ENCODE peak calls at places on chromosome 16, in five cellular contexts. One of them, this sample, is unnamed.
A peak's percentile ranks its signal among the peaks of the same experiment; 100 is the strongest.

GRCh38 chr16:54239441-54239840 is 47.1 kb downstream of the IRX3 start:
- DNase-seq in heart left ventricle: peak; percentile 55
- DNase-seq in hepatocyte: no peak
- DNase-seq in testis: peak; percentile 52
- DNase-seq in progenitor cell of endocrine pancreas: no peak
- DNase-seq in this sample: no peak

GRCh38 chr16:81623365-81624102 is 155.6 kb upstream of the PLCG2 start:
- DNase-seq in heart left ventricle: no peak
- DNase-seq in hepatocyte: peak; percentile 52
- DNase-seq in testis: peak; percentile 62
- DNase-seq in progenitor cell of endocrine pancreas: no peak
- DNase-seq in this sample: no peak

GRCh38 chr16:79077391-79077790 is 523.1 kb downstream of the MAF start:
- DNase-seq in heart left ventricle: no peak
- DNase-seq in hepatocyte: no peak
- DNase-seq in testis: no peak
- DNase-seq in progenitor cell of endocrine pancreas: no peak
- DNase-seq in this sample: no peak

GRCh38 chr16:88597856-88598491 is 27.8 kb downstream of the ZC3H18 start:
- DNase-seq in heart left ventricle: no peak
- DNase-seq in hepatocyte: no peak
- DNase-seq in testis: no peak
- DNase-seq in progenitor cell of endocrine pancreas: no peak
- DNase-seq in this sample: no peak

GRCh38 chr16:57480127-57480753 is 6.1 kb downstream of the DOK4 start:
- DNase-seq in heart left ventricle: peak; percentile 48
- DNase-seq in hepatocyte: peak; percentile 90
- DNase-seq in testis: peak; percentile 79
- DNase-seq in progenitor cell of endocrine pancreas: no peak
- DNase-seq in this sample: no peak

GRCh38 chr16:79402356-79402755 is 198.2 kb downstream of the MAF start:
- DNase-seq in heart left ventricle: no peak
- DNase-seq in hepatocyte: peak; percentile 54
- DNase-seq in testis: no peak
- DNase-seq in progenitor cell of endocrine pancreas: no peak
- DNase-seq in this sample: no peak

GRCh38 chr16:68529931-68530667 is 9.0 kb upstream of the ZFP90 start:
- DNase-seq in heart left ventricle: peak; percentile 87
- DNase-seq in hepatocyte: peak; percentile 90
- DNase-seq in testis: peak; percentile 94
- DNase-seq in progenitor cell of endocrine pancreas: peak; percentile 74
- DNase-seq in this sample: peak; percentile 82

GRCh38 chr16:67156146-67156844 is 3.4 kb downstream of the TRADD start:
- DNase-seq in heart left ventricle: no peak
- DNase-seq in hepatocyte: no peak
- DNase-seq in testis: no peak
- DNase-seq in progenitor cell of endocrine pancreas: no peak
- DNase-seq in this sample: no peak

GRCh38 chr16:27701381-27701780 is 151.4 kb downstream of the KATNIP start:
- DNase-seq in heart left ventricle: no peak
- DNase-seq in hepatocyte: no peak
- DNase-seq in testis: no peak
- DNase-seq in progenitor cell of endocrine pancreas: no peak
- DNase-seq in this sample: peak; percentile 50

GRCh38 chr16:8868272-8869211 is at the start of gene CARHSP1:
- DNase-seq in heart left ventricle: peak; percentile 89
- DNase-seq in hepatocyte: peak; percentile 96
- DNase-seq in testis: peak; percentile 91
- DNase-seq in progenitor cell of endocrine pancreas: peak; percentile 80
- DNase-seq in this sample: peak; percentile 83

GRCh38 chr16:83956336-83957289 is 3.6 kb downstream of the OSGIN1 start:
- DNase-seq in heart left ventricle: peak; percentile 77
- DNase-seq in hepatocyte: peak; percentile 87
- DNase-seq in testis: peak; percentile 85
- DNase-seq in progenitor cell of endocrine pancreas: peak; percentile 79
- DNase-seq in this sample: peak; percentile 96

GRCh38 chr16:65789148-65789545 is 577.3 kb upstream of the CDH5 start:
- DNase-seq in heart left ventricle: no peak
- DNase-seq in hepatocyte: no peak
- DNase-seq in testis: no peak
- DNase-seq in progenitor cell of endocrine pancreas: no peak
- DNase-seq in this sample: no peak

GRCh38 chr16:54362801-54363200 is 76.2 kb upstream of the IRX3 start:
- DNase-seq in heart left ventricle: no peak
- DNase-seq in hepatocyte: no peak
- DNase-seq in testis: no peak
- DNase-seq in progenitor cell of endocrine pancreas: no peak
- DNase-seq in this sample: no peak

GRCh38 chr16:50368410-50369132 is at the start of gene BRD7:
- DNase-seq in heart left ventricle: peak; percentile 70
- DNase-seq in hepatocyte: peak; percentile 91
- DNase-seq in testis: peak; percentile 67
- DNase-seq in progenitor cell of endocrine pancreas: peak; percentile 67
- DNase-seq in this sample: peak; percentile 73
- TF ChIP-seq CTCF in heart left ventricle: peak; percentile 56
- TF ChIP-seq CTCF in hepatocyte: peak; percentile 29
- TF ChIP-seq CTCF in testis: peak; percentile 88
- TF ChIP-seq CTCF in progenitor cell of endocrine pancreas: peak; percentile 60
- TF ChIP-seq CTCF in this sample: peak; percentile 28

DNA sequence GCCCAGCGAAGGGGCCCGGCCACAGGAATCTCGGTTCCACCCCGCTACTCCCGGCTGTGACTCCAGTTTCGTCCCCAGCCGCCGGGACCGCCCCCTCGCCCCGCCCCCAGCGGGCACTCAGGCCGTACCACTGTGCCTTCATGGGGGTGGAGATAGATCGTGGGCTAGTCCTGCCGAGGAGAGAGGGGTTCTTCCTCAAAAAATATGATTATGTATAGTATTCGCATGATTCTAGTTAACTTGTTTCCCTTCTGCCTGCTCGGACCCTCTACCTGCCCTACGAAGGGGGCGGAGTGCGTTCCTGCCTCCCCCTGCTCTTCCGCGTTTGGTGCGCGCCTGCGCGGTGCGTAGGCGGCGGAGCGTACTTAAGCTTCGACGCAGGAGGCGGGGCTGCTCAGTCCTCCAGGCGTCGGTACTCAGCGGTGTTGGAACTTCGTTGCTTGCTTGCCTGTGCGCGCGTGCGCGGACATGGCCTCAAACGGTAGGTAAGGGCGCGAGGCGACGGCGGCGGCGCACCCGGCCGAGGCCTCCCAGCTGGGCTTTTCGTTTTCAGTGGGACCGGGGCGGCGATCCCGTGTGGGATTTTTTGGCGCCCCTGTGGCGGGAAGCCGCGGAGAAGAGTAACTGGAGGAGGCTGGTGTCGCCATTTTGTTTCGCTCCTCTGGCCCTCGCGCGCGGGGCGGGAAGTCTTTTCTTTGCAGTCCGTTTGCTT is at the start of gene FUS:
- DNase-seq in heart left ventricle: peak; percentile 91
- DNase-seq in hepatocyte: peak; percentile 96
- DNase-seq in testis: peak; percentile 95
- DNase-seq in progenitor cell of endocrine pancreas: peak; percentile 83
- DNase-seq in this sample: peak; percentile 89
- TF ChIP-seq CTCF in heart left ventricle: no peak
- TF ChIP-seq CTCF in hepatocyte: no peak
- TF ChIP-seq CTCF in testis: peak; percentile 18
- TF ChIP-seq CTCF in progenitor cell of endocrine pancreas: no peak
- TF ChIP-seq CTCF in this sample: no peak

GRCh38 chr16:89853306-89853993 is 19.9 kb upstream of the TCF25 start:
- DNase-seq in heart left ventricle: no peak
- DNase-seq in hepatocyte: no peak
- DNase-seq in testis: no peak
- DNase-seq in progenitor cell of endocrine pancreas: no peak
- DNase-seq in this sample: no peak

GRCh38 chr16:89855986-89856385 is 17.4 kb upstream of the TCF25 start:
- DNase-seq in heart left ventricle: no peak
- DNase-seq in hepatocyte: no peak
- DNase-seq in testis: no peak
- DNase-seq in progenitor cell of endocrine pancreas: no peak
- DNase-seq in this sample: peak; percentile 11

GRCh38 chr16:89859809-89860075 is 13.7 kb upstream of the TCF25 start:
- DNase-seq in heart left ventricle: no peak
- DNase-seq in hepatocyte: no peak
- DNase-seq in testis: no peak
- DNase-seq in progenitor cell of endocrine pancreas: no peak
- DNase-seq in this sample: no peak

GRCh38 chr16:89858973-89859808 is 14.2 kb upstream of the TCF25 start:
- DNase-seq in heart left ventricle: no peak
- DNase-seq in hepatocyte: no peak
- DNase-seq in testis: no peak
- DNase-seq in progenitor cell of endocrine pancreas: no peak
- DNase-seq in this sample: peak; percentile 11

DNA sequence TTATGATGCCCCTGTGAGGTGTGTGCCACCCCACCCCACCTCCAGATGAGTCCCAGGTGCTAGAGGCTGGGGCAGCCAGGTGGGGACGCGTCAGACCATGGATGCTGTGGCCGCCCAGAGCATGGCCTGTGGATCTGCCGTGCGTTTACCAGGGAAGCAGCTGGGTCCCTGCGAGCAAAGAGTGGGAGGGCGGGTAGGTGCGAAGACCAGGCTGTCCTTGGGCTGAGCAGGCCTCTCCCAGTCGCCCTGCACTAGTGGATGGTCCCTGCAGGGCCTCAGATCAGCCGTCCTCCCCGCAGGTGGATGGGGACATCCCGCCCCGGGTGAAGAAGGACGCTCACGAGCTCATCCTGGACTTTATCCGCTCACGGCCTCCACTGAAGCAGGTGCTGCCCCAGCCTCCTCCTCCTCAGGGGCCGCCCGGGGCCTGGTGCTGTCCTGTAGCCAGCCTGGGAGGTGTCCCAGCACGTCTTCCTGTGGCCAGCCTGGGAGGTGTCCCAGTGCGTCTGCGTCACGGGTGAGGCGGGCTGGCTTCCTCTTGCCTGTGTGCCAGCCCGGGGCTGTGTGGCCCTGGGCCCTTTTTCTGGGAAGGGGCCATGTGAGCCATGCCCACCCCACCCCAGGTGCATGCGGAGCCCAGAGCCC is 18.0 kb upstream of the TCF25 start:
- DNase-seq in heart left ventricle: no peak
- DNase-seq in hepatocyte: no peak
- DNase-seq in testis: no peak
- DNase-seq in progenitor cell of endocrine pancreas: no peak
- DNase-seq in this sample: no peak
- TF ChIP-seq CTCF in heart left ventricle: no peak
- TF ChIP-seq CTCF in hepatocyte: no peak
- TF ChIP-seq CTCF in testis: no peak
- TF ChIP-seq CTCF in progenitor cell of endocrine pancreas: no peak
- TF ChIP-seq CTCF in this sample: no peak

DNA sequence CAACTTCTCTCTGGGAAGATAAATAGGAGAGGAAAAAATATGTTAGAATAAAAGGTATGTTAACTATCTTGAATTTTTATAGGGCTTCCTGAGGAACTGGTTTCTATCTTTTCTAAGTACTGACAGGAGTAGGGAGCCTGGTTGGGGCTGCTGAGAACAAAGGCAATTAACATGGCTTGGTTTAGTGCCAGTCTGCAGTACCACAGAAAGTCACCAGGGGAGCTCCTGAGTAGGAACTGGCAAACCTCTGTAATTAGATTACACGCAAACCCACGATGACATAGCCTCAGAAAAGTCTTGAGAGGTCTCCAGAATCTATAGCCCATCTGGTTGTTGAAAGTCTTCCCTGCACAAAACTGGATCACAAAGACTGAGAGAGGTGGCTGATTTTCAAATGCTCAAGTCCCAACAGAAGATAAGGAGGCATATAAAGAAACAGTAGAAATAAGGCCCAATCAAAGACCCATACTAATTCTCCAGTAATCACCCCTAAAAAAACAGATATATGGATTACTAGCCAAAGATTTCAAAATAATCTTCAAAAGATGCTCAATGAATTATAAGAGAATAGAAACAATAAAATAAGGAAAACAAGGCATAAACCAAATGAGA is 11.7 kb upstream of the CNTNAP4 start:
- DNase-seq in heart left ventricle: no peak
- DNase-seq in hepatocyte: peak; percentile 31
- DNase-seq in testis: peak; percentile 33
- DNase-seq in progenitor cell of endocrine pancreas: no peak
- DNase-seq in this sample: peak; percentile 81
- TF ChIP-seq CTCF in heart left ventricle: peak; percentile 20
- TF ChIP-seq CTCF in hepatocyte: peak; percentile 21
- TF ChIP-seq CTCF in testis: peak; percentile 23
- TF ChIP-seq CTCF in progenitor cell of endocrine pancreas: peak; percentile 44
- TF ChIP-seq CTCF in this sample: peak; percentile 80